ENCODE peak calls at places on chromosomes 12 and 14, in ten cellular contexts. One of them, this sample, is unnamed.

GRCh38 chr12:11836282-11836963 is 186.9 kb downstream of the ETV6 start:
- DNase-seq in NCI-H146: no peak
- DNase-seq in endothelial cell: no peak
- DNase-seq in fibroblast of the aortic adventitia: no peak
- DNase-seq in T-helper 17 cell: no peak
- DNase-seq in thoracic aorta: no peak
- DNase-seq in activated CD4-positive, alpha-beta T cell treated with anti-CD3 and anti-CD28 coated beads for 1 hour: no peak
- DNase-seq in Daoy: peak; percentile 9
- DNase-seq in HuH-7: no peak
- DNase-seq in activated CD8-positive, alpha-beta memory T cell treated with anti-CD3 and anti-CD28 coated beads for 24 hours: peak; percentile 80
- DNase-seq in this sample: no peak

GRCh38 chr14:38254565-38255407 is 1.1 kb downstream of the CLEC14A start:
- DNase-seq in NCI-H146: no peak
- DNase-seq in endothelial cell: peak; percentile 24
- DNase-seq in fibroblast of the aortic adventitia: no peak
- DNase-seq in Daoy: peak; percentile 6
- DNase-seq in activated CD8-positive, alpha-beta memory T cell treated with anti-CD3 and anti-CD28 coated beads for 24 hours: no peak
- DNase-seq in activated CD4-positive, alpha-beta T cell treated with anti-CD3 and anti-CD28 coated beads for 1 hour: no peak
- DNase-seq in thoracic aorta: no peak
- DNase-seq in T-helper 17 cell: no peak
- DNase-seq in HuH-7: no peak
- DNase-seq in this sample: no peak

GRCh38 chr14:71725802-71726638 is 206.2 kb upstream of the RGS6 start:
- DNase-seq in fibroblast of the aortic adventitia: peak; percentile 85
- DNase-seq in NCI-H146: no peak
- DNase-seq in HuH-7: no peak
- DNase-seq in thoracic aorta: no peak
- DNase-seq in endothelial cell: no peak
- DNase-seq in activated CD8-positive, alpha-beta memory T cell treated with anti-CD3 and anti-CD28 coated beads for 24 hours: no peak
- DNase-seq in T-helper 17 cell: no peak
- DNase-seq in activated CD4-positive, alpha-beta T cell treated with anti-CD3 and anti-CD28 coated beads for 1 hour: no peak
- DNase-seq in Daoy: peak; percentile 55
- DNase-seq in this sample: no peak

GRCh38 chr14:64732536-64733120 is 28.4 kb downstream of the PLEKHG3 start:
- DNase-seq in thoracic aorta: no peak
- DNase-seq in HuH-7: no peak
- DNase-seq in Daoy: no peak
- DNase-seq in T-helper 17 cell: no peak
- DNase-seq in fibroblast of the aortic adventitia: no peak
- DNase-seq in activated CD8-positive, alpha-beta memory T cell treated with anti-CD3 and anti-CD28 coated beads for 24 hours: no peak
- DNase-seq in endothelial cell: no peak
- DNase-seq in activated CD4-positive, alpha-beta T cell treated with anti-CD3 and anti-CD28 coated beads for 1 hour: no peak
- DNase-seq in NCI-H146: no peak
- DNase-seq in this sample: no peak

GRCh38 chr12:25827747-25828146 is 130.7 kb upstream of the RASSF8 start:
- DNase-seq in Daoy: no peak
- DNase-seq in T-helper 17 cell: no peak
- DNase-seq in thoracic aorta: no peak
- DNase-seq in endothelial cell: no peak
- DNase-seq in activated CD8-positive, alpha-beta memory T cell treated with anti-CD3 and anti-CD28 coated beads for 24 hours: no peak
- DNase-seq in fibroblast of the aortic adventitia: no peak
- DNase-seq in HuH-7: no peak
- DNase-seq in activated CD4-positive, alpha-beta T cell treated with anti-CD3 and anti-CD28 coated beads for 1 hour: no peak
- DNase-seq in NCI-H146: no peak
- DNase-seq in this sample: no peak

GRCh38 chr12:100574262-100575074 is 984 bp downstream of the GAS2L3 start:
- DNase-seq in HuH-7: no peak
- DNase-seq in activated CD4-positive, alpha-beta T cell treated with anti-CD3 and anti-CD28 coated beads for 1 hour: no peak
- DNase-seq in fibroblast of the aortic adventitia: peak; percentile 34
- DNase-seq in T-helper 17 cell: no peak
- DNase-seq in endothelial cell: no peak
- DNase-seq in Daoy: peak; percentile 56
- DNase-seq in activated CD8-positive, alpha-beta memory T cell treated with anti-CD3 and anti-CD28 coated beads for 24 hours: no peak
- DNase-seq in NCI-H146: peak; percentile 46
- DNase-seq in thoracic aorta: no peak
- DNase-seq in this sample: no peak

GRCh38 chr12:49187184-49187583 is 1.7 kb downstream of the TUBA1A start:
- DNase-seq in NCI-H146: peak; percentile 87
- DNase-seq in activated CD8-positive, alpha-beta memory T cell treated with anti-CD3 and anti-CD28 coated beads for 24 hours: peak; percentile 43
- DNase-seq in fibroblast of the aortic adventitia: peak; percentile 73
- DNase-seq in HuH-7: no peak
- DNase-seq in T-helper 17 cell: no peak
- DNase-seq in Daoy: peak; percentile 19
- DNase-seq in thoracic aorta: peak; percentile 10
- DNase-seq in activated CD4-positive, alpha-beta T cell treated with anti-CD3 and anti-CD28 coated beads for 1 hour: no peak
- DNase-seq in endothelial cell: no peak
- DNase-seq in this sample: peak; percentile 87

GRCh38 chr12:64625243-64626077 is 15.2 kb downstream of the RASSF3 start:
- DNase-seq in endothelial cell: peak; percentile 19
- DNase-seq in thoracic aorta: peak; percentile 58
- DNase-seq in NCI-H146: no peak
- DNase-seq in Daoy: peak; percentile 85
- DNase-seq in T-helper 17 cell: peak; percentile 16
- DNase-seq in fibroblast of the aortic adventitia: peak; percentile 87
- DNase-seq in activated CD4-positive, alpha-beta T cell treated with anti-CD3 and anti-CD28 coated beads for 1 hour: no peak
- DNase-seq in activated CD8-positive, alpha-beta memory T cell treated with anti-CD3 and anti-CD28 coated beads for 24 hours: peak; percentile 64
- DNase-seq in HuH-7: peak; percentile 20
- DNase-seq in this sample: no peak

GRCh38 chr12:64452559-64453329 is 824 bp downstream of the TBK1 start:
- DNase-seq in activated CD4-positive, alpha-beta T cell treated with anti-CD3 and anti-CD28 coated beads for 1 hour: no peak
- DNase-seq in activated CD8-positive, alpha-beta memory T cell treated with anti-CD3 and anti-CD28 coated beads for 24 hours: no peak
- DNase-seq in T-helper 17 cell: no peak
- DNase-seq in NCI-H146: peak; percentile 23
- DNase-seq in thoracic aorta: no peak
- DNase-seq in endothelial cell: no peak
- DNase-seq in Daoy: peak; percentile 72
- DNase-seq in fibroblast of the aortic adventitia: peak; percentile 91
- DNase-seq in HuH-7: peak; percentile 37
- DNase-seq in this sample: no peak